ENCODE peak calls at places on chromosomes 6 and 20, in five cellular contexts. Z, Y, W, E and Q are unnamed samples.

GRCh38 chr6:74368746-74369145 is 672.7 kb downstream of the CD109 start:
- DNase-seq in Y (no peak), W (no peak), E (no peak), Z (no peak), Q (no peak)

GRCh38 chr6:132813173-132813856 is 1.1 kb upstream of the RPS12 start:
- DNase-seq in E (peak; percentile 28), Z (peak; percentile 22), W (peak; percentile 30), Y (peak; percentile 69), Q (no peak)

GRCh38 chr6:15254074-15254975 is 8.5 kb downstream of the JARID2 start:
- DNase-seq in W (no peak), Y (peak; percentile 41), E (no peak), Z (no peak), Q (no peak)

GRCh38 chr20:10555865-10556308 is 117.9 kb downstream of the JAG1 start:
- DNase-seq in Z (no peak), W (no peak), E (no peak), Y (no peak), Q (peak; percentile 20)

GRCh38 chr20:41308726-41309413 is 8.7 kb downstream of the ZHX3 start:
- DNase-seq in W (no peak), Y (no peak), Z (no peak), E (no peak), Q (no peak)

GRCh38 chr6:136593748-136594490 is 43.7 kb upstream of the MAP7 start:
- DNase-seq in Z (no peak), W (peak; percentile 71), Y (no peak), E (no peak), Q (peak; percentile 99)

GRCh38 chr6:14231546-14232280 is 114.1 kb downstream of the CD83 start:
- DNase-seq in Z (no peak), W (no peak), E (no peak), Y (no peak), Q (no peak)

GRCh38 chr6:145829950-145830349 is 15.4 kb upstream of the FBXO30 start:
- DNase-seq in Z (no peak), W (no peak), E (no peak), Y (no peak), Q (no peak)

GRCh38 chr20:20683922-20684321 is 28.5 kb downstream of the RALGAPA2 start:
- DNase-seq in Y (no peak), E (no peak), Z (no peak), W (no peak), Q (no peak)

GRCh38 chr6:132122871-132123270 is 171.7 kb upstream of the CCN2 start:
- DNase-seq in Y (no peak), Z (no peak), W (no peak), E (no peak), Q (peak; percentile 67)

GRCh38 chr20:50520222-50520877 is 10.2 kb downstream of the PTPN1 start:
- DNase-seq in Z (no peak), W (no peak), E (no peak), Y (no peak), Q (no peak)

GRCh38 chr20:11703119-11703518 is 214.6 kb upstream of the BTBD3 start:
- DNase-seq in Y (no peak), E (no peak), W (no peak), Z (no peak), Q (no peak)

GRCh38 chr6:133532908-133533307 is 291.8 kb downstream of the EYA4 start:
- DNase-seq in W (no peak), Z (no peak), E (no peak), Y (no peak), Q (no peak)

GRCh38 chr20:8094415-8094818 is 37.6 kb upstream of the PLCB1 start:
- DNase-seq in W (peak; percentile 3), Y (no peak), Z (no peak), E (no peak), Q (no peak)

GRCh38 chr6:2916354-2916925 is 13.3 kb upstream of the SERPINB9 start:
- DNase-seq in Y (no peak), W (no peak), Z (no peak), E (peak; percentile 43), Q (no peak)

GRCh38 chr6:101445527-101445926 is 52.0 kb downstream of the GRIK2 start:
- DNase-seq in Z (no peak), W (no peak), Y (no peak), E (no peak), Q (peak; percentile 29)

GRCh38 chr6:165468836-165469235 is 159.4 kb upstream of the C6orf118 start:
- DNase-seq in Z (no peak), Y (no peak), E (no peak), W (no peak), Q (no peak)

GRCh38 chr6:45921703-45922270 is 93.9 kb downstream of the CLIC5 start:
- DNase-seq in Z (no peak), Y (no peak), W (no peak), E (no peak), Q (no peak)

GRCh38 chr6:18207949-18208348 is 52.7 kb downstream of the KDM1B start:
- DNase-seq in Y (no peak), W (no peak), E (no peak), Z (no peak), Q (no peak)

GRCh38 chr20:46423882-46424482 is 17.6 kb upstream of the ELMO2 start:
- DNase-seq in Z (no peak), W (no peak), Y (peak; percentile 71), E (no peak), Q (no peak)

GRCh38 chr20:34473262-34473883 is 42.8 kb upstream of the DYNLRB1 start:
- DNase-seq in W (peak; percentile 80), Y (peak; percentile 68), E (peak; percentile 59), Z (peak; percentile 19), Q (peak; percentile 24)

GRCh38 chr6:75418233-75418632 is 75.4 kb downstream of the FILIP1 start:
- DNase-seq in Y (no peak), E (no peak), Z (no peak), W (peak; percentile 30), Q (no peak)

GRCh38 chr6:161101517-161101916 is 109.9 kb downstream of the MAP3K4 start:
- DNase-seq in W (no peak), E (peak; percentile 45), Z (no peak), Y (peak; percentile 53), Q (no peak)

GRCh38 chr6:162344935-162345599 is 382.5 kb downstream of the PRKN start:
- DNase-seq in E (no peak), Z (no peak), W (no peak), Y (no peak), Q (no peak)

GRCh38 chr6:14453712-14454466 is 336.3 kb downstream of the CD83 start:
- DNase-seq in Z (no peak), E (no peak), Y (no peak), W (no peak), Q (no peak)

GRCh38 chr6:11350294-11350693 is 117.8 kb upstream of the NEDD9 start:
- DNase-seq in W (no peak), Y (no peak), E (no peak), Z (no peak), Q (peak; percentile 41)

GRCh38 chr6:21348462-21349195 is 244.9 kb upstream of the SOX4 start:
- DNase-seq in Z (no peak), W (peak; percentile 36), Y (peak; percentile 29), E (no peak), Q (peak; percentile 21)

GRCh38 chr20:51687071-51687470 is 81.1 kb downstream of the ATP9A start:
- DNase-seq in Z (no peak), E (no peak), W (peak; percentile 78), Y (no peak), Q (no peak)

GRCh38 chr20:687468-688203 is 12.0 kb upstream of the SCRT2 start:
- DNase-seq in W (no peak), Z (no peak), E (no peak), Y (no peak), Q (no peak)

GRCh38 chr20:10466855-10467254 is 31.8 kb downstream of the SLX4IP start:
- DNase-seq in Y (peak; percentile 66), W (no peak), Z (no peak), E (no peak), Q (no peak)

GRCh38 chr20:63873477-63873971 is 8.5 kb downstream of the TPD52L2 start:
- DNase-seq in Z (no peak), W (no peak), E (peak; percentile 23), Y (no peak), Q (peak; percentile 56)

GRCh38 chr6:170255426-170256125 is 35.3 kb downstream of the DLL1 start:
- DNase-seq in Z (no peak), Y (no peak), E (no peak), W (no peak), Q (no peak)

GRCh38 chr6:166656269-166657206 is 29.5 kb upstream of the RPS6KA2 start:
- DNase-seq in Z (no peak), E (no peak), Y (peak; percentile 23), W (no peak), Q (no peak)

GRCh38 chr6:144036064-144036873 is 28.2 kb upstream of the PLAGL1 start:
- DNase-seq in Y (peak; percentile 57), W (peak; percentile 8), Z (no peak), E (no peak), Q (peak; percentile 24)